ENCODE peak calls at places on chromosomes 7 and 10, in nine cellular contexts. One of them, this sample, is unnamed. For H3K4me1, the result is how much of the 10 kb centered on the place peaks cover.

GRCh38 chr10:89183571-89183970 is 23.5 kb downstream of the CH25H start:
- DNase-seq in K562: no peak
- DNase-seq in HepG2: no peak
- DNase-seq in suprapubic skin: no peak
- DNase-seq in ovary: no peak
- DNase-seq in stomach: no peak
- DNase-seq in tibial nerve: no peak
- DNase-seq in transverse colon: no peak
- DNase-seq in A549: no peak
- DNase-seq in this sample: no peak

GRCh38 chr10:86684305-86684704 is 16.0 kb downstream of the LDB3 start:
- DNase-seq in tibial nerve: no peak
- DNase-seq in stomach: no peak
- DNase-seq in suprapubic skin: no peak
- DNase-seq in HepG2: no peak
- DNase-seq in transverse colon: peak
- DNase-seq in ovary: peak
- DNase-seq in A549: no peak
- DNase-seq in K562: peak
- DNase-seq in this sample: no peak

GRCh38 chr10:80471715-80472233 is 17.7 kb downstream of the TSPAN14 start:
- DNase-seq in suprapubic skin: no peak
- DNase-seq in A549: no peak
- DNase-seq in HepG2: no peak
- DNase-seq in transverse colon: no peak
- DNase-seq in tibial nerve: no peak
- DNase-seq in ovary: no peak
- DNase-seq in stomach: no peak
- DNase-seq in K562: no peak
- DNase-seq in this sample: no peak

GRCh38 chr10:4902571-4903011 is 60.6 kb upstream of the AKR1C1 start:
- DNase-seq in transverse colon: no peak
- DNase-seq in A549: no peak
- DNase-seq in tibial nerve: peak
- DNase-seq in ovary: no peak
- DNase-seq in stomach: no peak
- DNase-seq in HepG2: peak
- DNase-seq in K562: no peak
- DNase-seq in suprapubic skin: no peak
- DNase-seq in this sample: no peak

GRCh38 chr7:31814187-31814586 is 127.2 kb downstream of the PPP1R17 start:
- DNase-seq in ovary: no peak
- DNase-seq in K562: no peak
- DNase-seq in HepG2: peak
- DNase-seq in tibial nerve: no peak
- DNase-seq in transverse colon: no peak
- DNase-seq in suprapubic skin: no peak
- DNase-seq in A549: peak
- DNase-seq in stomach: no peak
- DNase-seq in this sample: no peak

GRCh38 chr10:94219829-94220228 is 142.9 kb downstream of the NOC3L start:
- DNase-seq in transverse colon: no peak
- DNase-seq in ovary: no peak
- DNase-seq in K562: no peak
- DNase-seq in stomach: no peak
- DNase-seq in tibial nerve: no peak
- DNase-seq in A549: no peak
- DNase-seq in HepG2: no peak
- DNase-seq in suprapubic skin: no peak
- DNase-seq in this sample: no peak

GRCh38 chr7:105924950-105925349 is 38.1 kb upstream of the CDHR3 start:
- DNase-seq in HepG2: no peak
- DNase-seq in tibial nerve: no peak
- DNase-seq in suprapubic skin: no peak
- DNase-seq in stomach: no peak
- DNase-seq in A549: no peak
- DNase-seq in K562: no peak
- DNase-seq in transverse colon: no peak
- DNase-seq in ovary: no peak
- DNase-seq in this sample: no peak

GRCh38 chr7:139758388-139758787 is 19.4 kb downstream of the HIPK2 start:
- DNase-seq in suprapubic skin: no peak
- DNase-seq in A549: no peak
- DNase-seq in K562: no peak
- DNase-seq in tibial nerve: no peak
- DNase-seq in transverse colon: peak
- DNase-seq in ovary: no peak
- DNase-seq in HepG2: no peak
- DNase-seq in stomach: no peak
- DNase-seq in this sample: no peak

GRCh38 chr10:77773631-77774426 is 136.2 kb upstream of the KCNMA1 start:
- DNase-seq in HepG2: no peak
- DNase-seq in suprapubic skin: no peak
- DNase-seq in A549: no peak
- DNase-seq in K562: no peak
- DNase-seq in stomach: peak
- DNase-seq in tibial nerve: no peak
- DNase-seq in transverse colon: no peak
- DNase-seq in ovary: no peak
- DNase-seq in this sample: peak

GRCh38 chr10:102352066-102352715 is 43.3 kb upstream of the NFKB2 start:
- DNase-seq in transverse colon: peak
- DNase-seq in ovary: peak
- DNase-seq in K562: peak
- DNase-seq in suprapubic skin: no peak
- DNase-seq in A549: peak
- DNase-seq in HepG2: peak
- DNase-seq in stomach: peak
- DNase-seq in tibial nerve: peak
- DNase-seq in this sample: no peak

DNA sequence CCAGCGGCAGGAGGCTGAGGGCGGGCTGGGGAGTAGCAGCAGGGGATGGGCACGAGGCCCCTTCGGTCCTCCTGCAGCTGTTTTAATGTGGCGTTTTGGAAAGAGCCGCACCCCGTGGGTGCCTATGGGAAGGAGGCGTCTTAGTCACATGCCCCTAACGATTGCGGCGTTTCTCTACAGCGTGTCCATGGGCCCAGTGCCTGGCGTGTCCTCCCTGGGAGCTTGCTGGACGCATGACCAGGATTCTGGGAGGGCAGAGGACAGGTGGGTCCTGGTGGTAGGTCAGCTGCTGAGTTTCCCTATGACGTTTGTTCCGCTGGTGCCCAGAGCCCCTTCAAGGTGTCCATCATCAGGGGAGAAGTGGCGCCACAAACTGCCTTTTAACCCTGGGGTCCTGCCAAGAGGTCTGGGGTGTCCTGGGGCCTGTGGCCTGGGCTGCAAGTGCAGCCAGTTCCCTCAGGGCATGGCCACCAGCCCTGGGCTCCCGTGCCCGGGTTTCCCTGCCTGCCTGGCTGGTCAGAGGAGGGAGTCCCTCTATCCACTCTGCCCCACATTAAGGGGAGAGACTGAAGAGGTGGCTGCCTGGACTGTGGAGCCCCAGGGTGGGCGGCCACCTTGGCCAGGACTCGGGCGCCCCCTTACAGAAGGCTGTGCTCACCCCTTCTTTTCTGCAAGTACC is 48.7 kb downstream of the PWWP2B start:
- DNase-seq in HepG2: no peak
- DNase-seq in transverse colon: no peak
- DNase-seq in stomach: no peak
- DNase-seq in K562: no peak
- DNase-seq in suprapubic skin: no peak
- DNase-seq in ovary: no peak
- DNase-seq in tibial nerve: no peak
- DNase-seq in A549: no peak
- DNase-seq in this sample: no peak
- TF ChIP-seq EP300 in HepG2: no peak
- TF ChIP-seq EP300 in transverse colon: no peak
- TF ChIP-seq EP300 in stomach: no peak
- TF ChIP-seq EP300 in K562: no peak
- TF ChIP-seq EP300 in suprapubic skin: no peak
- TF ChIP-seq EP300 in ovary: no peak
- TF ChIP-seq EP300 in tibial nerve: no peak
- TF ChIP-seq EP300 in A549: no peak
- TF ChIP-seq EP300 in this sample: no peak

DNA sequence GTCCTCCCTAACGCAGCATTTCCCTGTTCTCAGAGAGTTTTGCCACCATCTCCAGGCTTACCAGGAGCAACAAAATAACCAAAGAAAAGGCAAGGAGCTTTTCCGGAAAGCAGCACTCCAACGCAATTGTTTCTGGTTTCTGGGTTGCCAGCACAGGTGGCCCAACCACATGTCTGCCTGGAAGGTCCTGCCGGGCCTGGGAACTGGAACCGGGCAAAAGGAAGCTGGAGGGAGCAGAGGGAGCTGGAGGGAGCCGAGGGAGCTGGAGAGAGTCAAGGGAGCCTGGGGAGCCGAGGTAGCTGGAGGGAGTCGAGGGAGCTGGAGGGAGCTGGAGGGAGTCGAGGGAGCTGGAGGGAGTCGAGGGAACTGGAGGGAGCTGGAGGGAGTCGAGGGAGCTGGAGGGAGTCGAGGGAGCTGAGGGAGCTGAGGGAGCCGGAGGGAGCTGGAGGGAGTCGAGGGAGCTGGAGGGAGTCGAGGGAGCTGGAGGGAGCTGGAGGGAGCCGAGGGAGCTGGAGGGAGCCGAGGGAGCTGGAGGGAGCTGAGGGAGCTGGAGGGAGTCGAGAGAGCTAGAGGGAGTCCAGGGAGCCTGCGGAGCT is 54.6 kb downstream of the STK32C start:
- DNase-seq in HepG2: no peak
- DNase-seq in A549: no peak
- DNase-seq in tibial nerve: no peak
- DNase-seq in ovary: no peak
- DNase-seq in K562: no peak
- DNase-seq in suprapubic skin: no peak
- DNase-seq in transverse colon: no peak
- DNase-seq in stomach: no peak
- DNase-seq in this sample: no peak
- H3K4me1 ChIP-seq in HepG2: under half
- H3K4me1 ChIP-seq in A549: under half
- H3K4me1 ChIP-seq in tibial nerve: under half
- H3K4me1 ChIP-seq in ovary: under half
- H3K4me1 ChIP-seq in K562: under half
- H3K4me1 ChIP-seq in suprapubic skin: under half
- H3K4me1 ChIP-seq in transverse colon: under half
- H3K4me1 ChIP-seq in stomach: under half
- H3K4me1 ChIP-seq in this sample: under half

GRCh38 chr10:87818505-87819273 is 663 bp upstream of the ATAD1 start:
- DNase-seq in A549: peak
- DNase-seq in K562: peak
- DNase-seq in ovary: peak
- DNase-seq in suprapubic skin: peak
- DNase-seq in HepG2: no peak
- DNase-seq in stomach: peak
- DNase-seq in tibial nerve: peak
- DNase-seq in transverse colon: peak
- DNase-seq in this sample: no peak
- TF ChIP-seq POLR2A in A549: no peak
- TF ChIP-seq POLR2A in K562: no peak
- TF ChIP-seq POLR2A in ovary: no peak
- TF ChIP-seq POLR2A in suprapubic skin: no peak
- TF ChIP-seq POLR2A in HepG2: no peak
- TF ChIP-seq POLR2A in stomach: no peak
- TF ChIP-seq POLR2A in tibial nerve: no peak
- TF ChIP-seq POLR2A in transverse colon: no peak
- TF ChIP-seq POLR2A in this sample: no peak

GRCh38 chr10:96257944-96258343 is 13.4 kb downstream of the BLNK start:
- DNase-seq in K562: no peak
- DNase-seq in ovary: no peak
- DNase-seq in A549: no peak
- DNase-seq in tibial nerve: peak
- DNase-seq in transverse colon: no peak
- DNase-seq in suprapubic skin: no peak
- DNase-seq in HepG2: no peak
- DNase-seq in stomach: no peak
- DNase-seq in this sample: no peak
- TF ChIP-seq EP300 in K562: no peak
- TF ChIP-seq EP300 in ovary: no peak
- TF ChIP-seq EP300 in A549: no peak
- TF ChIP-seq EP300 in tibial nerve: no peak
- TF ChIP-seq EP300 in transverse colon: no peak
- TF ChIP-seq EP300 in suprapubic skin: no peak
- TF ChIP-seq EP300 in HepG2: no peak
- TF ChIP-seq EP300 in stomach: no peak
- TF ChIP-seq EP300 in this sample: no peak

DNA sequence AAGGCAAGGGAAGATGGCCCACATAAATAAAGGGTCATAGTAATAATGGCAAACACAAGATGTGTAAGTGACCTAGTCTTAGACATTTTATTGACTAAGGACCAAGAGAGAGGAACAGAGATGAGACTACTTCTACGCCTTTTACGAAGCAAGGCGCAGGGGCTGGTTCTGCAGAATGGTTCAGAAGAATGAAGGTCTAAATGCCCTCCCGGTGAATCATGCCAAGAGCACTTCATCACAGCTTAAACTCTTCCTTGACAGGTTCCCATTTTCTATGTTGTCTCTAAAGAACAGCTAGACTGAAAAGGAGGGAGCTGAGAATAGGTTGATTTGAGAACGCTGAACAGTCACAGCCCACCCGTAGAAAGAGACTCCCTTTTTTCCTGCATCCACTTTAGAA is 93.5 kb upstream of the AUTS2 start:
- DNase-seq in HepG2: no peak
- DNase-seq in ovary: no peak
- DNase-seq in transverse colon: no peak
- DNase-seq in K562: no peak
- DNase-seq in stomach: no peak
- DNase-seq in suprapubic skin: no peak
- DNase-seq in tibial nerve: no peak
- DNase-seq in A549: no peak
- DNase-seq in this sample: no peak
- H3K4me1 ChIP-seq in HepG2: under half
- H3K4me1 ChIP-seq in ovary: under half
- H3K4me1 ChIP-seq in transverse colon: under half
- H3K4me1 ChIP-seq in K562: under half
- H3K4me1 ChIP-seq in stomach: under half
- H3K4me1 ChIP-seq in suprapubic skin: under half
- H3K4me1 ChIP-seq in tibial nerve: under half
- H3K4me1 ChIP-seq in A549: under half
- H3K4me1 ChIP-seq in this sample: under half

GRCh38 chr10:14840178-14840577 is 2.1 kb downstream of the HSPA14 start:
- DNase-seq in HepG2: no peak
- DNase-seq in A549: no peak
- DNase-seq in tibial nerve: no peak
- DNase-seq in K562: no peak
- DNase-seq in suprapubic skin: no peak
- DNase-seq in stomach: no peak
- DNase-seq in transverse colon: no peak
- DNase-seq in ovary: no peak
- DNase-seq in this sample: no peak

GRCh38 chr10:14839305-14839695 is 1.2 kb downstream of the HSPA14 start:
- DNase-seq in ovary: no peak
- DNase-seq in stomach: no peak
- DNase-seq in K562: no peak
- DNase-seq in suprapubic skin: no peak
- DNase-seq in A549: no peak
- DNase-seq in HepG2: no peak
- DNase-seq in tibial nerve: no peak
- DNase-seq in transverse colon: peak
- DNase-seq in this sample: no peak

GRCh38 chr10:14843327-14843988 is 5.4 kb downstream of the HSPA14 start:
- DNase-seq in ovary: no peak
- DNase-seq in transverse colon: no peak
- DNase-seq in A549: no peak
- DNase-seq in stomach: no peak
- DNase-seq in K562: peak
- DNase-seq in suprapubic skin: no peak
- DNase-seq in tibial nerve: no peak
- DNase-seq in HepG2: no peak
- DNase-seq in this sample: peak

GRCh38 chr10:14844948-14845347 is 6.8 kb downstream of the HSPA14 start:
- DNase-seq in ovary: no peak
- DNase-seq in HepG2: no peak
- DNase-seq in transverse colon: no peak
- DNase-seq in stomach: no peak
- DNase-seq in A549: no peak
- DNase-seq in suprapubic skin: no peak
- DNase-seq in tibial nerve: no peak
- DNase-seq in K562: peak
- DNase-seq in this sample: no peak
- TF ChIP-seq POLR2A in ovary: no peak
- TF ChIP-seq POLR2A in HepG2: no peak
- TF ChIP-seq POLR2A in transverse colon: no peak
- TF ChIP-seq POLR2A in stomach: no peak
- TF ChIP-seq POLR2A in A549: no peak
- TF ChIP-seq POLR2A in suprapubic skin: no peak
- TF ChIP-seq POLR2A in tibial nerve: no peak
- TF ChIP-seq POLR2A in K562: no peak
- TF ChIP-seq POLR2A in this sample: no peak